ENCODE peak calls at places on chromosomes 4 and X, in seven cellular contexts. R, X, K, G, M, N and P are unnamed samples. For H3K4me1 and H3K27me3, the result is how much of the 10 kb centered on the place peaks cover.

GRCh38 chr4:2080429-2081300 is 21.5 kb downstream of the NAT8L start:
- DNase-seq in N (no peak), X (peak), K (no peak), R (no peak), M (no peak), G (no peak), P (no peak)

GRCh38 chr4:149584703-149585102 is 230.9 kb downstream of the IQCM start:
- DNase-seq in K (no peak), M (no peak), R (no peak), G (no peak), N (no peak), X (no peak), P (no peak)

GRCh38 chr4:117793786-117794369 is 240.4 kb upstream of the NDST3 start:
- DNase-seq in N (peak), M (no peak), R (no peak), X (no peak), K (no peak), G (no peak), P (no peak)

GRCh38 chr4:30866907-30867306 is 146.7 kb downstream of the PCDH7 start:
- DNase-seq in G (no peak), R (no peak), X (no peak), N (peak), K (no peak), M (no peak), P (no peak)

GRCh38 chrX:9318761-9319160 is 146.1 kb upstream of the TBL1X start:
- DNase-seq in G (no peak), R (no peak), N (no peak), M (no peak), X (no peak), K (no peak), P (no peak)

GRCh38 chrX:340641-341423 is 22.2 kb upstream of the GTPBP6 start:
- DNase-seq in R (no peak), M (no peak), N (no peak), K (no peak), X (no peak), G (no peak), P (no peak)

GRCh38 chr4:185504098-185505047 is 30.9 kb downstream of the PDLIM3 start:
- DNase-seq in G (peak), N (no peak), M (peak), X (peak), R (no peak), K (peak), P (no peak)

GRCh38 chr4:57068237-57068981 is 41.8 kb downstream of the IGFBP7 start:
- DNase-seq in R (no peak), K (no peak), N (no peak), G (no peak), M (no peak), X (no peak), P (no peak)

GRCh38 chr4:98996056-98996941 is 778 bp downstream of the METAP1 start:
- DNase-seq in X (peak), G (peak), K (no peak), N (peak), M (peak), R (no peak), P (no peak)

GRCh38 chrX:152813211-152813610 is 17.3 kb downstream of the CETN2 start:
- DNase-seq in M (no peak), N (no peak), R (no peak), G (no peak), X (no peak), K (no peak), P (no peak)
- H3K4me3 ChIP-seq in M (no peak), N (no peak), R (no peak), G (no peak), X (no peak), K (no peak), P (no peak)

GRCh38 chr4:140346136-140346535 is 27.3 kb upstream of the SCOC start:
- DNase-seq in N (no peak), G (no peak), M (no peak), R (no peak), K (no peak), X (no peak), P (no peak)
- H3K4me1 ChIP-seq in N (under half), G (under half), M (under half), R (under half), K (under half), X (under half), P (under half)

GRCh38 chr4:7083597-7084563 is 16.0 kb upstream of the GRPEL1 start:
- DNase-seq in X (no peak), G (no peak), K (no peak), M (no peak), R (no peak), N (no peak), P (no peak)

GRCh38 chr4:7089211-7089964 is 21.5 kb upstream of the GRPEL1 start:
- DNase-seq in M (no peak), G (no peak), X (no peak), N (no peak), K (no peak), R (no peak), P (no peak)

GRCh38 chr4:7087036-7087435 is 19.2 kb upstream of the GRPEL1 start:
- DNase-seq in G (no peak), M (no peak), K (no peak), N (no peak), R (no peak), X (no peak), P (peak)

DNA sequence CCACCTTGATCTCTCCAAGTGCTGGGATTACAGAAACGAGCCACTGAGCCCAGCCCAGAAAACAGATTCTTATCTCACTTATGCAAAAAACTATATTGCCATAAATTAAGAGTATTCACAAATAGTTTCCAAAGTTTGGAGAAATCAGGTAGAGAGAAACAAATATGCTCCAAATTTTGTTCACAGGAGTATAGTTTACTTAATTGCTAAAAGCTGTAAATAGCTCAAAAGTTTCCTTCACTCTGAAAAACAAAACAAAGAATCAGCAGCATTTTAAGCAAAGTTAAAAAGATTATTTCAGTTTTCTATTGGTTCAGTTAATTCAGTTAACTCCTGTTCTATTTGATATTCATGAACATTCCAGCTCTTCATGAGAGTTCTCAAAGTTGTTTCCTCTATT is 18.5 kb upstream of the GRPEL1 start:
- DNase-seq in G (no peak), X (no peak), M (no peak), R (no peak), K (no peak), N (no peak), P (no peak)
- H3K27me3 ChIP-seq in G (under half), X (under half), M (under half), R (under half), K (under half), N (under half), P (under half)

GRCh38 chr4:94412019-94413017 is 39.4 kb upstream of the PDLIM5 start:
- DNase-seq in N (peak), R (no peak), X (no peak), M (peak), K (no peak), G (peak), P (peak)
- H3K4me3 ChIP-seq in N (no peak), R (no peak), X (no peak), M (no peak), K (no peak), G (no peak), P (no peak)